ENCODE peak calls at places on chromosomes 12 and 14, in seven cellular contexts. Y is kidney, C is heart left ventricle, V is brain microvascular endothelial cell, W is pancreas, T is PC-3, N is iPS DF 6.9. M is an unnamed sample.

GRCh38 chr12:107759410-107759809 is 1.5 kb downstream of the PRDM4 start:
- DNase-seq in V (peak; percentile 82), T (peak; percentile 92), Y (no peak), C (no peak), W (no peak), N (no peak), M (no peak)

GRCh38 chr12:29640589-29641345 is 143.0 kb downstream of the TMTC1 start:
- DNase-seq in W (no peak), Y (no peak), C (peak; percentile 67), N (no peak), V (peak; percentile 41), T (peak; percentile 74), M (no peak)

GRCh38 chr14:35689000-35689460 is 120.1 kb downstream of the RALGAPA1 start:
- DNase-seq in N (no peak), C (no peak), V (no peak), T (no peak), Y (no peak), W (no peak), M (no peak)

GRCh38 chr12:51524386-51524901 is 66.6 kb upstream of the SCN8A start:
- DNase-seq in Y (no peak), V (no peak), N (no peak), T (no peak), C (no peak), W (no peak), M (no peak)

GRCh38 chr14:34583525-34583924 is 44.0 kb upstream of the EAPP start:
- DNase-seq in T (no peak), C (no peak), N (no peak), Y (no peak), W (no peak), V (no peak), M (no peak)

GRCh38 chr14:77151918-77152588 is 10.5 kb upstream of the ZDHHC22 start:
- DNase-seq in Y (no peak), N (no peak), T (peak; percentile 82), C (no peak), V (no peak), W (no peak), M (no peak)

GRCh38 chr12:94109154-94109553 is 39.2 kb upstream of the PLXNC1 start:
- DNase-seq in V (peak; percentile 71), Y (no peak), C (no peak), T (no peak), N (no peak), W (no peak), M (no peak)

GRCh38 chr12:18589316-18589715 is 148.5 kb downstream of the PLCZ1 start:
- DNase-seq in V (no peak), Y (no peak), C (no peak), W (no peak), T (no peak), N (no peak), M (no peak)

GRCh38 chr12:45695035-45695434 is 34.5 kb upstream of the ARID2 start:
- DNase-seq in Y (no peak), T (no peak), N (no peak), V (no peak), W (no peak), C (no peak), M (no peak)

GRCh38 chr14:101823511-101824120 is 62.1 kb downstream of the PPP2R5C start:
- DNase-seq in N (no peak), Y (no peak), T (no peak), W (no peak), C (no peak), V (no peak), M (no peak)

GRCh38 chr14:93527076-93527692 is 96.4 kb downstream of the UNC79 start:
- DNase-seq in C (no peak), W (no peak), V (no peak), T (peak; percentile 9), N (no peak), Y (no peak), M (no peak)

GRCh38 chr14:90116444-90116843 is 54.6 kb downstream of the KCNK13 start:
- DNase-seq in C (no peak), V (no peak), T (no peak), Y (no peak), N (no peak), W (no peak), M (no peak)

GRCh38 chr12:102234599-102234998 is 37.0 kb upstream of the PMCH start:
- DNase-seq in V (no peak), T (no peak), Y (no peak), W (no peak), N (no peak), C (no peak), M (no peak)

GRCh38 chr12:53999596-54000104 is 311 bp upstream of the HOXC9 start:
- DNase-seq in N (no peak), W (peak; percentile 18), Y (peak; percentile 87), C (no peak), T (no peak), V (no peak), M (peak; percentile 84)

GRCh38 chr12:54522213-54522612 is 24.7 kb downstream of the NCKAP1L start:
- DNase-seq in Y (no peak), N (no peak), W (no peak), C (no peak), T (no peak), V (no peak), M (no peak)

GRCh38 chr12:110224379-110225304 is 56.4 kb upstream of the ATP2A2 start:
- DNase-seq in W (no peak), T (peak; percentile 91), C (no peak), N (no peak), V (peak; percentile 43), Y (no peak), M (peak; percentile 25)

GRCh38 chr12:48036818-48037217 is 32.5 kb upstream of the COL2A1 start:
- DNase-seq in W (no peak), C (no peak), N (no peak), T (no peak), V (no peak), Y (no peak), M (no peak)

GRCh38 chr12:95545731-95546490 is 5.4 kb downstream of the USP44 start:
- DNase-seq in N (no peak), V (no peak), T (no peak), Y (no peak), C (no peak), W (no peak), M (no peak)

GRCh38 chr14:53979141-53979673 is 22.6 kb upstream of the BMP4 start:
- DNase-seq in N (no peak), T (no peak), C (no peak), W (no peak), V (no peak), Y (no peak), M (no peak)

GRCh38 chr12:1553987-1554982 is 40.1 kb downstream of the FBXL14 start:
- DNase-seq in T (no peak), V (no peak), Y (no peak), N (no peak), W (no peak), C (no peak), M (no peak)

GRCh38 chr12:24933694-24934407 is 15.1 kb downstream of the BCAT1 start:
- DNase-seq in T (no peak), Y (no peak), V (no peak), N (no peak), C (no peak), W (no peak), M (no peak)
- H3K4me3 ChIP-seq in T (no peak overlapping the region), Y (no peak overlapping the region), V (no peak overlapping the region), N (no peak overlapping the region), C (no peak overlapping the region), W (no peak overlapping the region), M (no peak overlapping the region)

GRCh38 chr14:23159516-23159915 is 23.9 kb downstream of the SLC7A8 start:
- DNase-seq in W (no peak), T (no peak), Y (no peak), N (no peak), V (no peak), C (no peak), M (no peak)

GRCh38 chr14:23154876-23155587 is 28.4 kb downstream of the SLC7A8 start:
- DNase-seq in W (peak; percentile 80), N (no peak), V (peak; percentile 59), C (peak; percentile 79), Y (peak; percentile 76), T (peak; percentile 33), M (peak; percentile 72)

GRCh38 chr14:23149745-23150144 is 30.7 kb upstream of the CEBPE start:
- DNase-seq in T (peak; percentile 41), Y (no peak), W (no peak), N (no peak), C (no peak), V (no peak), M (no peak)

GRCh38 chr14:23151342-23151741 is 32.1 kb downstream of the SLC7A8 start:
- DNase-seq in V (no peak), N (no peak), C (no peak), T (no peak), W (no peak), Y (no peak), M (no peak)

DNA sequence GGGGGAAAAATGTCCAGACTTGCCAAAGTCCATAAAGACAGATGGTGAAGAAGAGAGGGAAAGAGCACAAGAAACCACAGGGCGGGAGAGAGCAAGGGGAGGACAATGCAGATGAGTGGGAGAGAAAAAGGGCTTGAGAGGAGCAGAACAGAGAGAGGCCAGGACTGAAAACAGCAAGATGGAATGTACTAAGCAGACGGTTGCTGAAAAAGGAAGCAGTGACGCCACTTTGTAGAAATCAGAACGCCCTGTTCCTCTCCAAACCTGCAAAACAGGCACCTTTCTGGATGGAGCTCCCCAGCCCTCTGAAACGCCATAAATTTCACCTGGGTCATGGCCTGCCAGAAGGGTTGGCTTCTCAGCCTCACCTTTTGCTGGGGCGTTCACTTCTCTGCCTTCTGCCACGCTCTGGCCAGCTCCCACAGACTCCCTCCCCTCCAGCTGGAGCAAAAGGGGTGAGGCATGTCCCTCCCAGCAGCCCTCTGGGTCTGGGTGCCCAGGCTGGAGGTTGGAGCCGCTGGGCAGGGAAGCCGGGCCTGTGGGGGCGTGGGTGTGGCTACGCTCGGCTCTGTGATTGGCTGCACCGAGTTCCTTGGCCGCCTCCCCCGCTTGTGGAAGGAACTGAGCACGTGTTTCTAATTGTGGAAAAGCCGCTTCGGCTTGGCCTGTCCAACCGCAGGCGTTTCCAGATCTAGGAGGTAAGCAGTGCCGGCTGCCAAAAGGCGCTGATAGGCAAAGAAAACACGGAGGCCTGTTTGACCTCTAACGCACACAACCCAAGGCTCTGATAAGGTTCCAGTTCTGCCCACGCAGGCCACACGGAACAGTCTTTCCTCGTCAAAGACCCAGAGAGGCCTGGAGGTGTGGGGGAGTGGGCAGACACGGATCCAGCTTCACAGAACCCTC is 29.3 kb downstream of the SLC7A8 start:
- DNase-seq in N (no peak), W (peak; percentile 93), Y (peak; percentile 94), C (peak; percentile 92), T (no peak), V (peak; percentile 13), M (peak; percentile 92)
- H3K27ac ChIP-seq in N (no peak overlapping the region), W (peak overlapping the region; percentile 89), Y (peak overlapping the region; percentile 92), C (peak overlapping the region; percentile 84), T (no peak overlapping the region), V (no peak overlapping the region), M (peak overlapping the region; percentile 79)

DNA sequence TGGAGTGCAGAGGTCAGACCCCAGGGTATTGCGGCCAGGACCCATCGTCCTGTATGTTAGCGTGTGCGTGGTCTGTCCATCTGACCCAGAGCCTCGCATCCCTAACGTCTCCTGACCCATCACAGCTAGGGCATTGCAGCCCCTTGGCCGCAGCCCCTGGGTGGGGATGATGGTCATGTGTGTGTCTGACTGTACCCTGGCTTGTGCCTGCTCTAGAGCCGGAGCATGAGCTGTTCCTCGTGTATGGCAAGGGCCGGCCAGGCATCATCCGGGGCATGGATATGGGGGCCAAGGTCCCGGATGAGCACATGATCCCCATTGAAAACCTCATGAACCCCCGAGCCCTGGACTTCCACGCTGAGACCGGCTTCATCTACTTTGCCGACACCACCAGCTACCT is 10.8 kb upstream of the LRP1-AS start:
- DNase-seq in C (no peak), T (no peak), Y (no peak), V (no peak), N (no peak), W (no peak), M (no peak)
- H3K4me3 ChIP-seq in C (no peak overlapping the region), T (no peak overlapping the region), Y (no peak overlapping the region), V (no peak overlapping the region), N (no peak overlapping the region), W (no peak overlapping the region), M (no peak overlapping the region)

GRCh38 chr12:7144414-7145120 is 14.4 kb downstream of the CLSTN3 start:
- DNase-seq in C (no peak), Y (no peak), V (no peak), W (no peak), N (no peak), T (peak; percentile 48), M (no peak)
- H3K27ac ChIP-seq in C (no peak overlapping the region), Y (no peak overlapping the region), V (no peak overlapping the region), W (no peak overlapping the region), N (no peak overlapping the region), T (no peak overlapping the region), M (peak overlapping the region; percentile 79)

M was measured in tibial nerve.